ENCODE peak calls at places on chromosomes 12 and 14, in nine cellular contexts. T, Z, C, D, M, I, O, V and U are unnamed samples.
A peak's percentile ranks its signal among the peaks of the same experiment; 100 is the strongest.

GRCh38 chr14:94143239-94143638 is 13.8 kb upstream of the IFI27L2 start:
- DNase-seq in V (no peak), T (no peak), C (no peak), O (no peak), I (no peak), D (no peak), M (no peak), Z (peak; percentile 31), U (no peak)

GRCh38 chr12:16950041-16950677 is 344.2 kb upstream of the LMO3 start:
- DNase-seq in I (no peak), V (no peak), Z (no peak), O (no peak), C (no peak), D (no peak), T (no peak), M (no peak), U (no peak)

GRCh38 chr12:83015390-83016225 is 328.9 kb downstream of the TMTC2 start:
- DNase-seq in O (no peak), Z (peak; percentile 7), C (peak; percentile 35), D (no peak), V (no peak), T (peak; percentile 40), M (no peak), I (no peak), U (no peak)

GRCh38 chr12:128449146-128449894 is 182.3 kb downstream of the TMEM132C start:
- DNase-seq in T (no peak), I (no peak), Z (no peak), O (no peak), D (no peak), V (no peak), C (no peak), M (peak; percentile 60), U (no peak)

GRCh38 chr12:109277899-109278762 is 31.0 kb downstream of the FOXN4 start:
- DNase-seq in O (peak; percentile 13), M (no peak), D (no peak), V (no peak), C (no peak), T (no peak), Z (no peak), I (no peak), U (no peak)

GRCh38 chr14:80981673-80982072 is 26.3 kb downstream of the TSHR start:
- DNase-seq in D (no peak), I (no peak), O (no peak), C (peak; percentile 29), T (no peak), M (no peak), Z (no peak), V (no peak), U (no peak)

GRCh38 chr12:40197590-40197989 is 27.2 kb upstream of the LRRK2 start:
- DNase-seq in T (no peak), D (no peak), I (no peak), O (no peak), Z (no peak), V (no peak), M (no peak), C (no peak), U (no peak)

GRCh38 chr14:84670801-84671200 is 859.1 kb upstream of the FLRT2 start:
- DNase-seq in Z (no peak), C (no peak), I (no peak), M (no peak), O (no peak), V (no peak), T (no peak), D (no peak), U (no peak)

GRCh38 chr12:105561981-105562726 is 231.7 kb downstream of the C12orf75 start:
- DNase-seq in V (no peak), I (peak; percentile 53), C (no peak), T (peak; percentile 94), Z (peak; percentile 74), D (peak; percentile 61), O (peak; percentile 62), M (peak; percentile 71), U (no peak)

GRCh38 chr14:22140623-22141022 is 448.4 kb downstream of the DAD1 start:
- DNase-seq in O (no peak), C (no peak), I (no peak), D (no peak), M (no peak), V (no peak), T (no peak), Z (no peak), U (no peak)

GRCh38 chr14:67999693-68000384 is 180.3 kb downstream of the RAD51B start:
- DNase-seq in D (no peak), M (no peak), C (no peak), O (no peak), I (no peak), Z (no peak), V (no peak), T (peak; percentile 81), U (no peak)

GRCh38 chr14:30185832-30186231 is 258.2 kb upstream of the PRKD1 start:
- DNase-seq in M (no peak), O (no peak), T (no peak), C (no peak), D (peak; percentile 5), I (no peak), Z (no peak), V (no peak), U (no peak)